ENCODE peak calls at places on chromosomes 3 and 15, in four cellular contexts. P, N, B and S are unnamed samples.

GRCh38 chr3:45333549-45333948 is 54.8 kb upstream of the LARS2 start:
- DNase-seq in P (no peak), N (no peak), B (no peak), S (no peak)

GRCh38 chr3:125054436-125055164 is 1.2 kb downstream of the HEG1 start:
- DNase-seq in P (peak; percentile 49), N (peak; percentile 78), B (no peak), S (no peak)

GRCh38 chr3:124142389-124142970 is 150.6 kb upstream of the ROPN1 start:
- DNase-seq in P (no peak), N (no peak), B (no peak), S (no peak)

GRCh38 chr15:36798366-36798765 is 218.9 kb downstream of the CDIN1 start:
- DNase-seq in P (peak; percentile 3), N (peak; percentile 30), B (no peak), S (peak; percentile 17)

GRCh38 chr15:90955911-90956310 is 1.2 kb downstream of the RCCD1 start:
- DNase-seq in P (no peak), N (no peak), B (no peak), S (no peak)

GRCh38 chr15:51403072-51403878 is 61.8 kb downstream of the GLDN start:
- DNase-seq in P (peak; percentile 52), N (peak; percentile 68), B (no peak), S (peak; percentile 34)

GRCh38 chr3:73413619-73414018 is 211.1 kb downstream of the PDZRN3 start:
- DNase-seq in P (no peak), N (no peak), B (no peak), S (no peak)

GRCh38 chr3:52029053-52029452 is 27.3 kb downstream of the DUSP7 start:
- DNase-seq in P (no peak), N (no peak), B (no peak), S (no peak)

GRCh38 chr3:139532996-139533395 is 6.5 kb downstream of the RBP1 start:
- DNase-seq in P (no peak), N (no peak), B (no peak), S (no peak)

GRCh38 chr3:55441499-55441898 is 45.6 kb downstream of the WNT5A start:
- DNase-seq in P (no peak), N (no peak), B (no peak), S (no peak)

GRCh38 chr3:110352841-110353595 is 718.6 kb upstream of the NECTIN3 start:
- DNase-seq in P (no peak), N (no peak), B (no peak), S (no peak)

GRCh38 chr3:133469140-133469731 is 69.4 kb downstream of the BFSP2 start:
- DNase-seq in P (no peak), N (peak; percentile 51), B (no peak), S (no peak)

GRCh38 chr15:88256261-88257230 is at the start of gene NTRK3:
- DNase-seq in P (no peak), N (peak; percentile 33), B (no peak), S (no peak)

GRCh38 chr15:45573961-45574629 is 13.1 kb upstream of the BLOC1S6 start:
- DNase-seq in P (no peak), N (no peak), B (no peak), S (no peak)

GRCh38 chr3:12959838-12960378 is 113.3 kb downstream of the IQSEC1 start:
- DNase-seq in P (no peak), N (no peak), B (no peak), S (no peak)

GRCh38 chr3:124364230-124365022 is 365.8 kb upstream of the UMPS start:
- DNase-seq in P (no peak), N (peak; percentile 27), B (no peak), S (no peak)

GRCh38 chr3:39277893-39278615 is 1.8 kb downstream of the CX3CR1 start:
- DNase-seq in P (no peak), N (peak; percentile 47), B (no peak), S (no peak)

GRCh38 chr3:17478673-17479072 is 263.8 kb downstream of the TBC1D5 start:
- DNase-seq in P (peak; percentile 27), N (peak; percentile 41), B (no peak), S (peak; percentile 81)

GRCh38 chr3:40623567-40623966 is 98.8 kb downstream of the ZNF621 start:
- DNase-seq in P (no peak), N (no peak), B (no peak), S (peak; percentile 82)

GRCh38 chr15:65068436-65068835 is 645 bp upstream of the RASL12 start:
- DNase-seq in P (no peak), N (peak; percentile 30), B (no peak), S (no peak)

GRCh38 chr3:194333981-194334320 is 17.2 kb downstream of the CPN2 start:
- DNase-seq in P (no peak), N (no peak), B (no peak), S (no peak)

GRCh38 chr3:138408751-138409161 is 25.7 kb upstream of the ESYT3 start:
- DNase-seq in P (no peak), N (no peak), B (no peak), S (no peak)

GRCh38 chr3:167700926-167701325 is 33.8 kb downstream of the PDCD10 start:
- DNase-seq in P (no peak), N (no peak), B (no peak), S (no peak)

GRCh38 chr3:27722957-27723802 is 1.1 kb upstream of the EOMES start:
- DNase-seq in P (no peak), N (peak; percentile 11), B (no peak), S (peak; percentile 27)

GRCh38 chr3:27726240-27726639 is 4.1 kb upstream of the EOMES start:
- DNase-seq in P (no peak), N (no peak), B (no peak), S (no peak)

GRCh38 chr3:27723803-27724458 is 1.8 kb upstream of the EOMES start:
- DNase-seq in P (no peak), N (no peak), B (no peak), S (peak; percentile 33)

GRCh38 chr3:27721717-27722564 is at the start of gene EOMES:
- DNase-seq in P (peak; percentile 86), N (peak; percentile 33), B (no peak), S (peak; percentile 69)

GRCh38 chr3:27724459-27725197 is 2.5 kb upstream of the EOMES start:
- DNase-seq in P (no peak), N (no peak), B (no peak), S (no peak)
- H3K4me1 ChIP-seq in P (peaks cover 4% of the 10 kb centered on the region), N (peaks cover 29% of the 10 kb centered on the region), B (no peaks in the 10 kb centered on the region), S (peaks cover 12% of the 10 kb centered on the region)

DNA sequence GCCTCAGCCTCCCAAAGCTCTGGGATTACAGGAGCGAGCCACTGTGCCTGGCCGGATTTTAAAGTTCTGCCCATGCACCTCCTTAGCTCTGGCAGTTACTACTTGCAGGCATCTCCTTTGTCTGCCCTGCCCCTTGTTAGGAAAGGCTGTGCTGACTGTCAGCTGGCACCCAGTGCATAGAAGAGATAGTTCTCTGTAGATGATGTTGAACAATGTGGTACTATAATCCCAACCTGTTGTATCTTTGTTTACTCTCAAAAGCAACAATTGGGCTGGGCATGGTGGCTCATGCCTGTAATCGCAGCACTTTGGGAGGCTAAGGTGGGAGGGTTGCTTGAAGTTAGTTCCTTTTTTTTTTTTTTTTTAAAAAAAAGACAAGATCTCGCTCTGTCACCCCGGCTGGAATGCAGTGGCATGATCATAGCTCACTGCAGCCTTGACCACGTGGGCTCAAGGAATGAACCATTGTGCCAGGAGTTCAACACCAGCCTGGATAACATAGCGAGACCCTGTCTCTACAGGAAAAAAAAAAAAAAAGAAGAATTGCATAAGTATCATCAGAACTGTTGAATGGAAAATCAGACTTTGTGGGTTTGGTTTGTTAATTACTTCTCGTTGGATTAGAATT is 30.6 kb downstream of the FLNB start:
- DNase-seq in P (no peak), N (no peak), B (peak; percentile 42), S (no peak)
- H3K4me1 ChIP-seq in P (peaks cover 100% of the 10 kb centered on the region), N (peaks cover 45% of the 10 kb centered on the region), B (no peaks in the 10 kb centered on the region), S (peaks cover 14% of the 10 kb centered on the region)

DNA sequence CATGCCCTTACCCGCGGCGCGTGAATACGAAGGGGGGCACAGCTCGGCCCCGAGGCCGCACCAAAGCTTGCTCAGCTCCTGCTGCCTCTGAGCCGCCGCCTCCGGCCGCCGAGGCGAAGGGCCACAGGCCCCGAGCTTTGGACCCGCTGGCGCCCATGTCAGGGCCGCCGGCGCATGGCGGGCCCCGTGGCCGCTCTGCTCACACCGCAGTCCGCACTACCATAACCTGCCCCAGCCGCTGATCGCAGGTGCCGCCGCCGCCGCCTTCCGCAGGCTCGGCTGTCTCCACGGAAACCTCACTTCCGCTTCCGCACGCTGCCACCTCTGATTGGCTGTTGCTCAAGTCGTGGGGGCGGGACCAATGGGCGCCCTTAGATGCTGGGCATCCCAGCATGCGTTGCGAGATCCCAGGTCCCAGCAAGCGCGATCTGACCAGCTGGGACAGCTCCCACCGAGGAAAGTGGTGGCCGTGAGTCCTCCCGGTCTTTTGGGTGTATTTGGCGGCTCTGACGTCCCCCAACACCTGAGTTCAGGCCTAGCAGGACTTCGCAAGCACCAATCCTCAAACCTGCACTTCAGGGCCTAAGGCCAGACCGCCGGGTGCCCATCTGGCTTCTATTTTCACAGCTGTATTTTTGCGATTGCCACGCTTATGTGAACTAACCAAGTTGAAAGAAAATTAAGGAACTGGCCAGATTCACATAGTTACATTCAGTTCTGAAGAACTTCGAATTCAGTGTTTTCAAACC is at the start of gene TUSC2:
- DNase-seq in P (peak; percentile 96), N (peak; percentile 99), B (peak; percentile 99), S (peak; percentile 89)
- H3K4me1 ChIP-seq in P (peaks cover 16% of the 10 kb centered on the region), N (peaks cover 16% of the 10 kb centered on the region), B (no peaks in the 10 kb centered on the region), S (no peaks in the 10 kb centered on the region)

DNA sequence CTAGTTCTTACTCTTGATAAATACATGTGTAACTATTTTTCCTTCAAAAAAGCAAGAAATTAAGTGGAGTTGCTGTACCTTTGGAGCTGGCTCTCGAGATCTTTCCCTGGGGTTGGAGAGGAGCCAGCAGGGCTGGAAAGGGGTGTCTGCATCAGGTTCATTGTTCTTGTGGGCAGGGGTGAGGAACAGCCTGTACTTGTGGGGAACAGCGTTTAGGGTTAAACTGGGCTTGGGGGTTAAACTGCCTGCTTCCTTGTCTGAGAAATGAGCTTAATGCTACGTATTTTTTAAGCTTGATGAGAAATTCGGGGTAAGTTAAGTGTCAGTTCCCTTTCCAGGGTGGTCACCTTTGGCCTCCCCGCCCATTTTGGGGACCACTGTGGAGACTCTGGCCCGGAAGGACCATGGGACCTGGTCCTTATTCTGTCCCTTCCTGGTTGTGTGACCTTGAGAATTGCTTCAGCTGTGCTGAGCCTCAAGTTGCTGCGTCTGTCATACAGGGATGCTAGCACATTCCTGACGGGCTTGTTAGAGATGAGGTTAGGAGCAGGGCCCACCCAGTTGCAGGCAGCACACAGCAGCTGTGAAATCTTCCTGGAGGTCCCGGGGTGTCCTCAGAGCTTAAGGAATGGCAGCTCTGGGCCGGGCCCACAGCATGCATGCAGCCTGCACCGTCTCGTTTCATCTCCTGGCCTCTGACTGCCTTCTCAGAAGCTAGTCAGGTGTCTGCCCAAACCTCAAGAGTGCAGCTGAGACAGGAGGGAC is 11.6 kb downstream of the H1-8 start:
- DNase-seq in P (no peak), N (no peak), B (no peak), S (no peak)
- H3K4me1 ChIP-seq in P (peaks cover 24% of the 10 kb centered on the region), N (peaks cover 48% of the 10 kb centered on the region), B (no peaks in the 10 kb centered on the region), S (peaks cover 4% of the 10 kb centered on the region)

GRCh38 chr3:11635671-11636371 is 7.9 kb downstream of the VGLL4 start:
- DNase-seq in P (no peak), N (peak; percentile 50), B (no peak), S (no peak)
- H3K4me1 ChIP-seq in P (peaks cover 17% of the 10 kb centered on the region), N (peaks cover 61% of the 10 kb centered on the region), B (no peaks in the 10 kb centered on the region), S (no peaks in the 10 kb centered on the region)

DNA sequence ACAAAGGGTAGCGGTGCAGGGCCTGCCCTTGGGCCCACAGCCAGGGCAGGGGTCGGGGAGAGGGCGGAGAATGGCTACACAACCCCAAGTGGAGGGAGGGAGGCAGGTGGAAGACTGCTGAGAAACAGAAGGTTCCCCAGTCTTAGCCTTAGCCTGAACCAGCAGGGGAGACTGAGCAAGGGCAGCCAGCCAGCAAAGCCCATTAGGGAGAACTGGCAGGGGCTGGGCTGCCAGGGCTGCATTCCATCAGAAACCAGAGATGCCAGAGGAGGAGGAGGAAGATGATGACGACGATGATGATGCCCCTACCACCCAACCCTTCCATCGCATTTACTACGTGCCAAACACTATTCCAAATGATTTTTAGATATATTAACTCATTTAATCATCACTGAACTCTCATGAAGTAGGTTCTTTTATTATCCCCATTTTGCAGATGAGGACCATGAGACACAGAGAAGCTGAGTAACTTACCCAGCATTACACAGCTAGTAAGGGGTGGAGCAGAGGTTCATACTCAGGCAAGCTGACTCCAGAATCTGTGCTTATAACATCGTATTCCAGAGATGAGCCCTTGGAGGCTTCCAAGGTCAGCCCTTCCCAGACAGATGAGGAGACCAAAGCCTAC is 8.7 kb downstream of the SEMA7A start:
- DNase-seq in P (no peak), N (no peak), B (no peak), S (no peak)
- H3K4me1 ChIP-seq in P (peaks cover 21% of the 10 kb centered on the region), N (peaks cover 51% of the 10 kb centered on the region), B (no peaks in the 10 kb centered on the region), S (peaks cover 22% of the 10 kb centered on the region)